ENCODE peak calls at places on chromosome 1, in eight cellular contexts. Z is central memory CD4-positive, alpha-beta T cell; D is heart left ventricle; S is astrocyte of the cerebellum; V is ecto neural progenitor cell; G is stimulated activated naive CD8-positive, alpha-beta T cell treated with anti-CD3 and anti-CD28 coated beads, Interleukin-15, Interleukin-2, amounts not matched to agents 100 U/mL and 50 U/mL, for 24 hours; E is activated effector memory CD4-positive, alpha-beta T cell treated with Interleukin-2 at 50 U/mL for 16 hours; N is HT-29. L is an unnamed sample.

GRCh38 chr1:10679521-10680220 is 116.8 kb downstream of the CASZ1 start:
- DNase-seq in Z (no peak), S (peak; percentile 27), V (peak; percentile 84), E (no peak), D (peak; percentile 59), G (no peak), N (peak; percentile 67), L (peak; percentile 16)

GRCh38 chr1:203338335-203339036 is 12.4 kb downstream of the FMOD start:
- DNase-seq in D (peak; percentile 56), V (no peak), S (peak; percentile 35), E (peak; percentile 41), G (peak; percentile 61), Z (peak; percentile 58), N (peak; percentile 65), L (peak; percentile 45)

GRCh38 chr1:37726191-37726590 is 33.9 kb downstream of the CDCA8 start:
- DNase-seq in E (no peak), N (no peak), V (no peak), G (no peak), D (no peak), S (no peak), Z (no peak), L (no peak)

GRCh38 chr1:159921700-159922498 is 3.4 kb downstream of the TAGLN2 start:
- DNase-seq in N (peak; percentile 8), D (peak; percentile 38), S (no peak), E (no peak), V (no peak), Z (peak; percentile 32), G (peak; percentile 56), L (no peak)

GRCh38 chr1:154386643-154387352 is 18.3 kb upstream of the IL6R start:
- DNase-seq in V (no peak), S (no peak), E (peak; percentile 61), D (no peak), N (no peak), G (peak; percentile 92), Z (peak; percentile 68), L (no peak)

GRCh38 chr1:205237526-205238484 is 10.1 kb downstream of the TMCC2 start:
- DNase-seq in E (no peak), Z (no peak), D (no peak), S (no peak), V (no peak), G (peak; percentile 70), N (no peak), L (no peak)

GRCh38 chr1:1168451-1169411 is 4.9 kb upstream of the TTLL10 start:
- DNase-seq in E (no peak), V (no peak), Z (no peak), G (no peak), S (no peak), D (no peak), N (peak; percentile 48), L (no peak)

GRCh38 chr1:205430631-205431305 is 8.9 kb upstream of the LEMD1 start:
- DNase-seq in N (no peak), S (no peak), G (peak; percentile 72), Z (peak; percentile 44), V (peak; percentile 83), E (peak; percentile 26), D (peak; percentile 42), L (peak; percentile 19)